ENCODE peak calls at places on chromosomes 11 and 22, in four cellular contexts. N is activated CD4-positive, alpha-beta T cell treated with anti-CD3 and anti-CD28 coated beads for 4 hours; D is NCI-H1092 treated with DMSO at 0.1 percent for 48 hours; I is astrocyte of the spinal cord. W is an unnamed sample.

GRCh38 chr22:39068033-39068785 is 8.9 kb upstream of the APOBEC3G start:
- DNase-seq in N (no peak), D (no peak), I (no peak), W (no peak)

GRCh38 chr22:22599248-22599647 is 40.2 kb upstream of the PRAME start:
- DNase-seq in N (no peak), D (no peak), I (no peak), W (no peak)

GRCh38 chr22:48082284-48082683 is 1319.8 kb downstream of the TBC1D22A start:
- DNase-seq in N (no peak), D (no peak), I (no peak), W (no peak)

GRCh38 chr11:111855506-111855905 is 15.9 kb downstream of the ALG9 start:
- DNase-seq in N (no peak), D (no peak), I (no peak), W (no peak)

GRCh38 chr11:19849947-19850593 is 137.4 kb downstream of the NAV2 start:
- DNase-seq in N (no peak), D (no peak), I (no peak), W (no peak)

GRCh38 chr11:27648840-27649239 is 51.4 kb downstream of the BDNF start:
- DNase-seq in N (no peak), D (no peak), I (no peak), W (no peak)

GRCh38 chr22:46070722-46071450 is 79.4 kb upstream of the PPARA start:
- DNase-seq in N (peak), D (no peak), I (peak), W (peak)

GRCh38 chr11:77636738-77637344 is 753 bp downstream of the CLNS1A start:
- DNase-seq in N (no peak), D (no peak), I (no peak), W (no peak)

GRCh38 chr11:84914511-84914910 is 712.6 kb downstream of the DLG2 start:
- DNase-seq in N (no peak), D (no peak), I (no peak), W (no peak)

GRCh38 chr22:41360126-41360525 is 21.6 kb upstream of the TEF start:
- DNase-seq in N (no peak), D (no peak), I (no peak), W (no peak)

GRCh38 chr11:69804769-69805508 is 14.3 kb downstream of the FGF3 start:
- DNase-seq in N (no peak), D (no peak), I (no peak), W (no peak)

GRCh38 chr11:107705027-107705426 is 6.8 kb downstream of the SLN start:
- DNase-seq in N (no peak), D (no peak), I (peak), W (no peak)

GRCh38 chr11:70507466-70508230 is 109.3 kb downstream of the CTTN start:
- DNase-seq in N (no peak), D (no peak), I (no peak), W (no peak)

GRCh38 chr11:17546240-17546639 is 819 bp upstream of the OTOG start:
- DNase-seq in N (no peak), D (no peak), I (no peak), W (no peak)

GRCh38 chr11:86671386-86672006 is 920 bp downstream of the ME3 start:
- DNase-seq in N (peak), D (peak), I (peak), W (peak)

GRCh38 chr11:120303004-120303637 is 22.0 kb upstream of the TLCD5 start:
- DNase-seq in N (peak), D (peak), I (peak), W (peak)

GRCh38 chr22:19430890-19431541 is 517 bp downstream of the HIRA start:
- DNase-seq in N (peak), D (peak), I (peak), W (no peak)

GRCh38 chr22:28297504-28297903 is 378.4 kb upstream of the PITPNB start:
- DNase-seq in N (no peak), D (no peak), I (no peak), W (no peak)

GRCh38 chr11:111983187-111983986 is 41.8 kb upstream of the DLAT start:
- DNase-seq in N (no peak), D (no peak), I (peak), W (no peak)

GRCh38 chr11:29606596-29606995 is 410.2 kb downstream of the KCNA4 start:
- DNase-seq in N (no peak), D (no peak), I (no peak), W (no peak)

GRCh38 chr22:32932176-32932575 is 126.0 kb downstream of the SYN3 start:
- DNase-seq in N (no peak), D (no peak), I (no peak), W (no peak)

GRCh38 chr11:112837162-112837826 is 123.9 kb upstream of the NCAM1 start:
- DNase-seq in N (no peak), D (peak), I (no peak), W (no peak)

GRCh38 chr22:24938741-24939341 is 7.7 kb downstream of the LHFPL7 start:
- DNase-seq in N (peak), D (peak), I (peak), W (no peak)

GRCh38 chr11:129298990-129299389 is 76.7 kb upstream of the BARX2 start:
- DNase-seq in N (no peak), D (no peak), I (no peak), W (no peak)

GRCh38 chr11:8658210-8658968 is 24.1 kb downstream of the TRIM66 start:
- DNase-seq in N (no peak), D (no peak), I (no peak), W (no peak)